ENCODE peak calls at places on chromosomes 3 and 15, in ten cellular contexts. N is cardiac fibroblast, V is foreskin fibroblast, E is lower leg skin, U is A549, F is psoas muscle, I is stomach, R is tibial nerve, Y is fibroblast of lung, W is fibroblast of mammary gland. P is an unnamed sample.

GRCh38 chr15:61794881-61795280 is 265.4 kb downstream of the VPS13C start:
- DNase-seq in N (peak), V (peak), E (no peak), U (no peak), F (no peak), I (no peak), R (no peak), Y (peak), W (peak), P (no peak)

GRCh38 chr3:142459929-142460328 is 12.1 kb upstream of the XRN1 start:
- DNase-seq in N (peak), V (no peak), E (no peak), U (no peak), F (no peak), I (no peak), R (no peak), Y (peak), W (peak), P (no peak)

GRCh38 chr3:145952541-145952940 is 208.4 kb downstream of the PLOD2 start:
- DNase-seq in N (peak), V (peak), E (no peak), U (no peak), F (no peak), I (no peak), R (no peak), Y (peak), W (peak), P (peak)

GRCh38 chr15:83123529-83123928 is 16.1 kb downstream of the TM6SF1 start:
- DNase-seq in N (no peak), V (no peak), E (no peak), U (no peak), F (no peak), I (no peak), R (no peak), Y (no peak), W (no peak), P (no peak)

GRCh38 chr3:56801151-56801596 is 575 bp downstream of the ARHGEF3 start:
- DNase-seq in N (no peak), V (no peak), E (peak), U (no peak), F (no peak), I (no peak), R (no peak), Y (no peak), W (no peak), P (no peak)

GRCh38 chr3:30318110-30318509 is 288.3 kb upstream of the TGFBR2 start:
- DNase-seq in N (no peak), V (no peak), E (no peak), U (no peak), F (no peak), I (no peak), R (no peak), Y (no peak), W (no peak), P (no peak)

GRCh38 chr15:100372695-100373036 is 30.9 kb upstream of the ADAMTS17 start:
- DNase-seq in N (no peak), V (no peak), E (peak), U (no peak), F (peak), I (no peak), R (no peak), Y (no peak), W (no peak), P (no peak)

GRCh38 chr3:67296039-67296892 is 298.2 kb downstream of the KBTBD8 start:
- DNase-seq in N (no peak), V (no peak), E (no peak), U (no peak), F (no peak), I (no peak), R (no peak), Y (no peak), W (no peak), P (no peak)

GRCh38 chr3:16399473-16399872 is 114.0 kb downstream of the RFTN1 start:
- DNase-seq in N (peak), V (peak), E (peak), U (peak), F (peak), I (no peak), R (no peak), Y (peak), W (peak), P (no peak)

GRCh38 chr3:77931272-77932009 is 891.5 kb downstream of the ROBO2 start:
- DNase-seq in N (no peak), V (peak), E (no peak), U (no peak), F (no peak), I (no peak), R (no peak), Y (peak), W (no peak), P (no peak)

GRCh38 chr3:20561166-20561565 is 375.2 kb upstream of the SGO1 start:
- DNase-seq in N (no peak), V (no peak), E (no peak), U (no peak), F (no peak), I (no peak), R (no peak), Y (no peak), W (peak), P (no peak)

GRCh38 chr15:74958320-74958907 is 1.8 kb upstream of the RPP25 start:
- DNase-seq in N (peak), V (peak), E (peak), U (peak), F (peak), I (peak), R (no peak), Y (no peak), W (peak), P (no peak)

GRCh38 chr3:72738752-72739520 is 109.3 kb downstream of the SHQ1 start:
- DNase-seq in N (no peak), V (peak), E (no peak), U (peak), F (peak), I (peak), R (no peak), Y (peak), W (no peak), P (no peak)

GRCh38 chr15:67165653-67166260 is 88.7 kb downstream of the AAGAB start:
- DNase-seq in N (peak), V (no peak), E (no peak), U (no peak), F (no peak), I (no peak), R (no peak), Y (no peak), W (peak), P (no peak)

GRCh38 chr3:107235193-107235922 is 141.9 kb upstream of the CCDC54 start:
- DNase-seq in N (peak), V (no peak), E (no peak), U (no peak), F (no peak), I (no peak), R (no peak), Y (no peak), W (peak), P (no peak)

GRCh38 chr3:181709537-181710279 is 2.0 kb upstream of the SOX2 start:
- DNase-seq in N (peak), V (peak), E (no peak), U (no peak), F (peak), I (peak), R (peak), Y (peak), W (peak), P (no peak)

GRCh38 chr15:94135748-94136147 is 95.6 kb upstream of the MCTP2 start:
- DNase-seq in N (no peak), V (no peak), E (no peak), U (no peak), F (no peak), I (no peak), R (no peak), Y (no peak), W (peak), P (no peak)

GRCh38 chr3:190016966-190017365 is 103.7 kb downstream of the P3H2 start:
- DNase-seq in N (no peak), V (no peak), E (no peak), U (no peak), F (no peak), I (no peak), R (no peak), Y (no peak), W (no peak), P (no peak)

GRCh38 chr15:90451215-90451850 is 63.3 kb downstream of the IQGAP1 start:
- DNase-seq in N (peak), V (peak), E (no peak), U (no peak), F (no peak), I (no peak), R (no peak), Y (peak), W (peak), P (peak)

GRCh38 chr3:142180761-142181362 is 31.5 kb upstream of the TFDP2 start:
- DNase-seq in N (peak), V (peak), E (no peak), U (peak), F (peak), I (peak), R (no peak), Y (peak), W (peak), P (no peak)

GRCh38 chr3:50267280-50267913 is 1.6 kb upstream of the SEMA3B start:
- DNase-seq in N (no peak), V (no peak), E (no peak), U (no peak), F (peak), I (peak), R (peak), Y (no peak), W (no peak), P (no peak)
- H3K4me3 ChIP-seq in N (peak), V (peak), E (peak), U (peak), F (peak), I (peak), R (peak), Y (peak), W (peak), P (peak)

GRCh38 chr3:123660900-123661299 is 76.0 kb upstream of the HACD2 start:
- DNase-seq in N (peak), V (peak), E (peak), U (no peak), F (peak), I (peak), R (peak), Y (peak), W (peak), P (peak)

GRCh38 chr3:123660276-123660675 is 75.4 kb upstream of the HACD2 start:
- DNase-seq in N (no peak), V (no peak), E (no peak), U (no peak), F (no peak), I (no peak), R (no peak), Y (no peak), W (no peak), P (no peak)

GRCh38 chr3:123664771-123665170 is 79.9 kb upstream of the HACD2 start:
- DNase-seq in N (no peak), V (no peak), E (no peak), U (no peak), F (no peak), I (no peak), R (no peak), Y (no peak), W (no peak), P (peak)

GRCh38 chr3:123663977-123664376 is 79.1 kb upstream of the HACD2 start:
- DNase-seq in N (no peak), V (no peak), E (no peak), U (no peak), F (no peak), I (no peak), R (no peak), Y (no peak), W (no peak), P (no peak)

DNA sequence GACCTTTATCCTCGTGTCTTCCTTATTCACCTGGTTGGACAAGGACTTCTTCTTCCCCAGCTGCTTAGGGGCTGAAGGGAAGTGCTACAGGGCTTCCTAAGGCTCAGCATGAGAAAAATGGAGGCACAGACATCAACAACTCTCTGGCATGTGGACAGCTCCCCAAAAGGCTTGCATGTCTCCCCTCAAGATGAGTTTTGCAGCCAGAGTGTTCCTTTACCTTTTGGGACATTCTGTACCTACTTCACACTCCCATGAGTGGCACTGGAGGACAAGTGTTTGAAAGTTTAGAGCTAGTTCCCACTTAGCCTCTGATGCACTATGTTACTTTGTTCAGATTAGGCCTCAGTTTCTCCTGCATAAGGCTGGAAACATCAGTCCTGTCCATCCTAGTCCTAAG is 77.1 kb upstream of the HACD2 start:
- DNase-seq in N (no peak), V (no peak), E (no peak), U (no peak), F (no peak), I (no peak), R (no peak), Y (no peak), W (no peak), P (no peak)
- H3K4me3 ChIP-seq in N (no peak), V (no peak), E (no peak), U (no peak), F (no peak), I (no peak), R (no peak), Y (no peak), W (no peak), P (no peak)

DNA sequence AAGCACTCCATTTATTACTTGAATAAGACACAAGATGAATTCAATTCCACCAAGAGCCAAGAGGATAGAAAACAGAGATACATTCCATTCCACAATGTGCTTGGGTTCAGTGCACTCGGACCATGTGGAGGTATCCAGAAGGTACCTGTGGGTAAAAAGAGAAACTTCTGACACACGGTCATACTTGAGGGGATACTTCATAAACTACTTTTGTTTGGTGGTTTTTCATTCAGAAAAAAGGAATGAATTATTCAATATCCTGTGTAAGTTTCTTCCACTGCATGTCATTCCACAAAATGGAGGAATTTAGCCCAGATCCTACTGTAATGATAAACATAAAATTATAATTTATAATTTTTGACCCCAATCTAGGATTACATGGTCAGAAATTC is 5.7 kb downstream of the TM4SF1 start:
- DNase-seq in N (peak), V (no peak), E (no peak), U (no peak), F (no peak), I (no peak), R (no peak), Y (no peak), W (no peak), P (no peak)
- H3K4me3 ChIP-seq in N (no peak), V (no peak), E (no peak), U (peak), F (peak), I (no peak), R (no peak), Y (no peak), W (no peak), P (no peak)

GRCh38 chr3:43390255-43390588 is 103.9 kb downstream of the SNRK start:
- DNase-seq in N (no peak), V (no peak), E (peak), U (no peak), F (no peak), I (no peak), R (no peak), Y (peak), W (no peak), P (no peak)
- H3K4me3 ChIP-seq in N (no peak), V (no peak), E (no peak), U (no peak), F (no peak), I (no peak), R (no peak), Y (no peak), W (no peak), P (no peak)

DNA sequence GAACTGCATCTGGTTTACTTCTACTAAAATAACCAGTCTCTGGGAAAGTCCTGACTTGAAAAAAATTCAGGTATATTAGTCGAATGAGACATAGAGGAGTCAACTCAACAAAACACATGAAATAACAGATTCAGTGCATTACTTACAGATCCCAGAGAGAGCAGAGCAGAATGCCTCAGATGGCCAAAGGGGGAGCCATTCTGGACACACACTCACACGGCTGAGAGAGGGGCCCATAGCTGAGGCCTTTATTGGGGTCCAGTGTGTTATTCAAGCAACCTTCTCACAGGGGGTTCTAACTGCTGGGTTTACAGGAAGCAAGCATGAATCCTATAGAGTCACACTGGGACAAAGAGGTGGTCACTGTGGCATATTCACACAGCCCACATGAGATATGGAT is 135.1 kb upstream of the SNRPN start:
- DNase-seq in N (no peak), V (no peak), E (no peak), U (no peak), F (no peak), I (no peak), R (no peak), Y (no peak), W (no peak), P (no peak)
- H3K4me3 ChIP-seq in N (no peak), V (no peak), E (no peak), U (no peak), F (no peak), I (no peak), R (no peak), Y (no peak), W (no peak), P (no peak)

GRCh38 chr15:80778621-80778963 is 578 bp upstream of the CEMIP start:
- DNase-seq in N (no peak), V (no peak), E (no peak), U (no peak), F (no peak), I (no peak), R (no peak), Y (no peak), W (no peak), P (no peak)
- H3K4me3 ChIP-seq in N (no peak), V (peak), E (no peak), U (peak), F (peak), I (peak), R (peak), Y (no peak), W (no peak), P (peak)

GRCh38 chr3:13114811-13115615 is 41.8 kb upstream of the IQSEC1 start:
- DNase-seq in N (no peak), V (no peak), E (no peak), U (no peak), F (no peak), I (no peak), R (peak), Y (no peak), W (no peak), P (no peak)
- H3K4me3 ChIP-seq in N (no peak), V (no peak), E (no peak), U (no peak), F (no peak), I (no peak), R (no peak), Y (no peak), W (no peak), P (no peak)

DNA sequence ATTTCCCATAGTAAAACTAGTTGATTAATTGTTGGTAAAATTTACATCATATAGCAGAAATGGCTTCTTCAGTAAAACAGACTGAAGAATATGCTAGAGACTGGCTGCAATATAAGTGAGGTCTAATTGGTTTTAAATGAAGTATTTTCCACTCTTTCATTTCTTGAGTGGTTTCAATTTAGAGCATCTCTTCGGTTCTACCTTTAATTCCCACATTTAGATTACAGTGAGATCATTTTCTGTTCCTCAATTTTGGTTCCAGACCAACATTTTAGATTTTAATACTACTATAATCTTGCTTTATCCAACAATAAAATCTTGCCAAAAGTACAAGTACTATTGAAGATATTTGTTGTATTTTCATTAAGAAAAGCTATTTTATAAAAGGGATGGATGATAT is 1.0 kb upstream of the LRCH3 start:
- DNase-seq in N (no peak), V (no peak), E (no peak), U (no peak), F (no peak), I (no peak), R (no peak), Y (no peak), W (no peak), P (no peak)
- H3K4me3 ChIP-seq in N (no peak), V (peak), E (no peak), U (no peak), F (no peak), I (no peak), R (no peak), Y (peak), W (no peak), P (no peak)

P was measured in AG04449.